ENCODE peak calls at places on chromosomes 12 and 14, in seven cellular contexts. M is CD8-positive, alpha-beta T cell; P is left ventricle myocardium inferior; N is heart left ventricle; D is osteoblast; U is esophagus squamous epithelium; X is uterus. Q is an unnamed sample.

GRCh38 chr12:62772556-62772955 is 162.4 kb downstream of the PPM1H start:
- DNase-seq in M (no peak), P (no peak), N (no peak), D (no peak), U (no peak), X (no peak), Q (no peak)

GRCh38 chr12:76790564-76791552 is 26.9 kb downstream of the ZDHHC17 start:
- DNase-seq in M (no peak), P (no peak), N (no peak), D (peak; percentile 66), U (no peak), X (no peak), Q (no peak)

GRCh38 chr14:44279357-44279756 is 227.7 kb downstream of the FSCB start:
- DNase-seq in M (no peak), P (no peak), N (no peak), D (no peak), U (no peak), X (no peak), Q (no peak)

GRCh38 chr14:97178781-97179180 is 381.6 kb downstream of the VRK1 start:
- DNase-seq in M (no peak), P (no peak), N (no peak), D (no peak), U (no peak), X (no peak), Q (no peak)

GRCh38 chr12:120439646-120440247 is 1.8 kb downstream of the COX6A1 start:
- DNase-seq in M (peak; percentile 76), P (peak; percentile 29), N (no peak), D (peak; percentile 89), U (peak; percentile 5), X (no peak), Q (peak; percentile 53)

GRCh38 chr14:78135450-78135891 is 34.7 kb upstream of the NRXN3 start:
- DNase-seq in M (no peak), P (no peak), N (no peak), D (no peak), U (no peak), X (no peak), Q (no peak)

GRCh38 chr12:93302331-93303229 is 75.1 kb upstream of the NUDT4 start:
- DNase-seq in M (no peak), P (no peak), N (no peak), D (peak; percentile 84), U (no peak), X (no peak), Q (peak; percentile 95)

GRCh38 chr12:113860950-113861349 is 105.2 kb downstream of the RBM19 start:
- DNase-seq in M (no peak), P (no peak), N (no peak), D (peak; percentile 97), U (no peak), X (no peak), Q (peak; percentile 91)

GRCh38 chr14:55324812-55325211 is 53.6 kb downstream of the FBXO34 start:
- DNase-seq in M (no peak), P (no peak), N (no peak), D (no peak), U (no peak), X (no peak), Q (no peak)

GRCh38 chr14:89417469-89418225 is 614 bp upstream of the FOXN3 start:
- DNase-seq in M (peak; percentile 61), P (peak; percentile 61), N (peak; percentile 72), D (peak; percentile 66), U (peak; percentile 62), X (peak; percentile 60), Q (peak; percentile 37)

GRCh38 chr12:97022831-97023230 is 115.8 kb downstream of the NEDD1 start:
- DNase-seq in M (no peak), P (no peak), N (no peak), D (no peak), U (no peak), X (no peak), Q (no peak)

GRCh38 chr12:65881348-65881961 is 57.2 kb downstream of the HMGA2 start:
- DNase-seq in M (no peak), P (peak; percentile 24), N (peak; percentile 53), D (peak; percentile 79), U (no peak), X (peak; percentile 49), Q (no peak)

GRCh38 chr12:113551563-113551962 is 79.9 kb upstream of the LHX5 start:
- DNase-seq in M (no peak), P (no peak), N (no peak), D (no peak), U (no peak), X (no peak), Q (no peak)

GRCh38 chr12:23867794-23868193 is 81.7 kb downstream of the SOX5 start:
- DNase-seq in M (no peak), P (no peak), N (no peak), D (no peak), U (no peak), X (no peak), Q (no peak)

GRCh38 chr12:46472893-46473633 is 100.5 kb upstream of the SLC38A2 start:
- DNase-seq in M (no peak), P (no peak), N (no peak), D (no peak), U (no peak), X (no peak), Q (peak; percentile 70)

GRCh38 chr12:95877622-95878021 is 18.9 kb downstream of the SNRPF start:
- DNase-seq in M (no peak), P (no peak), N (no peak), D (no peak), U (no peak), X (no peak), Q (no peak)

GRCh38 chr14:85516239-85517112 is 13.5 kb upstream of the FLRT2 start:
- DNase-seq in M (no peak), P (no peak), N (no peak), D (no peak), U (no peak), X (no peak), Q (peak; percentile 55)

GRCh38 chr14:89219056-89219455 is 198.0 kb downstream of the FOXN3 start:
- DNase-seq in M (no peak), P (no peak), N (no peak), D (no peak), U (no peak), X (no peak), Q (no peak)

GRCh38 chr14:53409289-53409688 is 256.2 kb upstream of the DDHD1 start:
- DNase-seq in M (no peak), P (no peak), N (no peak), D (no peak), U (no peak), X (no peak), Q (no peak)

GRCh38 chr12:131163189-131163738 is 209.6 kb downstream of the ADGRD1 start:
- DNase-seq in M (no peak), P (no peak), N (no peak), D (no peak), U (no peak), X (no peak), Q (no peak)

GRCh38 chr12:51889216-51890134 is 1.6 kb downstream of the ANKRD33 start:
- DNase-seq in M (no peak), P (no peak), N (no peak), D (peak; percentile 85), U (no peak), X (no peak), Q (no peak)
- TF ChIP-seq CTCF in M (no peak), P (peak; percentile 13), N (no peak), D (peak; percentile 14), U (no peak), X (no peak), Q (peak; percentile 49)

GRCh38 chr14:23372509-23372908 is at the start of gene IL25:
- DNase-seq in M (no peak), P (no peak), N (no peak), D (no peak), U (no peak), X (no peak), Q (no peak)
- H3K36me3 ChIP-seq in M (no peaks in the 10 kb centered on the region), P (no peaks in the 10 kb centered on the region), N (no peaks in the 10 kb centered on the region), D (no peaks in the 10 kb centered on the region), U (no peaks in the 10 kb centered on the region), X (no peaks in the 10 kb centered on the region), Q (no peaks in the 10 kb centered on the region)

GRCh38 chr12:52649066-52649465 is 2.9 kb downstream of the KRT2 start:
- DNase-seq in M (no peak), P (no peak), N (no peak), D (no peak), U (no peak), X (no peak), Q (no peak)

GRCh38 chr12:52650520-52651081 is 1.4 kb downstream of the KRT2 start:
- DNase-seq in M (no peak), P (no peak), N (no peak), D (peak; percentile 82), U (no peak), X (peak; percentile 45), Q (no peak)

GRCh38 chr12:52648012-52648550 is 3.9 kb downstream of the KRT2 start:
- DNase-seq in M (no peak), P (no peak), N (no peak), D (no peak), U (no peak), X (no peak), Q (no peak)

GRCh38 chr12:52655251-52655650 is 3.2 kb upstream of the KRT2 start:
- DNase-seq in M (no peak), P (no peak), N (no peak), D (no peak), U (no peak), X (no peak), Q (no peak)

DNA sequence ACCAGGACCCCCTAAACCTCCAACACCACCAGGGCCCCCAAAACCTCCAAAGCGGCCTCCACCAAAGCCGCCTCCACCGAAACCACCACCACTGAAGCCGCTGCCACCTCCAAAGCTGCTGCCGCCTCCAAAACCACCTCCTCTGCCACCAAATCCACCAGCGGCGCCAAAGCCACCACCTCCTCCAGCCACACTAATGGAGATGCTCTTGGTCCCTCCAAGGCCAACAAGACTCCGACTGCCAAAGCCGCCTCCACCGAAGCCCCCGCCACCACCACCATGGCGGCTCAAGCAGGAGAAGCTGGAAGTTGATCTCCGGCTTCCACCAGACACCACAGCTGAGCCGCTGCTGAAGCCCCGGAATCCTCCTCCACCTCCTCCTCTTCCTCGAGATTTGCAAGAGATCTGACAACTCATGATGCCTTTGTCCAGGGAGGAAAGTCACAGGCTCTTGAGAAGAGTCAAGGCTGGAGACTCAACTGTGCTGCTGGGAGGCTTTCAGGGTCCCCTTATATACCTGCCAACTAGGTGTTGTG is at the start of gene KRT2:
- DNase-seq in M (no peak), P (no peak), N (no peak), D (no peak), U (no peak), X (no peak), Q (no peak)
- H3K27ac ChIP-seq in M (no peak within 1 kb of the TSS), P (no peak within 1 kb of the TSS), N (no peak within 1 kb of the TSS), D (no peak within 1 kb of the TSS), U (no peak within 1 kb of the TSS), X (no peak within 1 kb of the TSS), Q (no peak within 1 kb of the TSS)

GRCh38 chr14:101358726-101359125 is 202.6 kb upstream of the DIO3 start:
- DNase-seq in M (no peak), P (no peak), N (no peak), D (no peak), U (no peak), X (no peak), Q (no peak)

GRCh38 chr14:101358320-101358569 is 203.1 kb upstream of the DIO3 start:
- DNase-seq in M (no peak), P (no peak), N (no peak), D (no peak), U (no peak), X (no peak), Q (no peak)

GRCh38 chr14:101357038-101357437 is 204.3 kb upstream of the DIO3 start:
- DNase-seq in M (no peak), P (no peak), N (no peak), D (no peak), U (no peak), X (no peak), Q (no peak)

GRCh38 chr14:101359221-101360044 is 201.9 kb upstream of the DIO3 start:
- DNase-seq in M (no peak), P (peak; percentile 68), N (peak; percentile 67), D (peak; percentile 74), U (no peak), X (peak; percentile 86), Q (no peak)

GRCh38 chr14:101357559-101358319 is 203.6 kb upstream of the DIO3 start:
- DNase-seq in M (no peak), P (no peak), N (no peak), D (no peak), U (no peak), X (peak; percentile 9), Q (no peak)
- TF ChIP-seq CTCF in M (no peak), P (no peak), N (no peak), D (no peak), U (no peak), X (no peak), Q (no peak)